ENCODE peak calls at places on chromosome 11, in eight cellular contexts. N is heart right ventricle, P is tibial nerve, C is fibroblast of pulmonary artery, A is fibroblast of the aortic adventitia, X is PC-3, B is hepatocyte, Y is AG09309. D is an unnamed sample.

GRCh38 chr11:19660076-19660475 is 52.6 kb upstream of the NAV2 start:
- DNase-seq in N (no peak), P (no peak), A (peak), B (peak), Y (no peak), C (peak), X (peak), D (no peak)

GRCh38 chr11:65506770-65507485 is 8.1 kb downstream of the MALAT1 start:
- DNase-seq in N (no peak), X (peak), A (no peak), C (peak), P (peak), B (peak), Y (peak), D (peak)

GRCh38 chr11:63505857-63506528 is at the start of gene LGALS12:
- DNase-seq in Y (no peak), X (no peak), A (peak), P (no peak), N (no peak), C (peak), B (no peak), D (no peak)

GRCh38 chr11:131253885-131254204 is 116.6 kb upstream of the NTM start:
- DNase-seq in P (no peak), B (peak), C (no peak), X (no peak), A (peak), Y (no peak), N (no peak), D (no peak)

GRCh38 chr11:74611369-74611861 is 19.0 kb downstream of the POLD3 start:
- DNase-seq in Y (peak), N (no peak), B (peak), A (peak), P (no peak), X (peak), C (peak), D (no peak)

GRCh38 chr11:75800728-75801361 is 14.2 kb upstream of the UVRAG start:
- DNase-seq in A (no peak), N (no peak), C (no peak), X (peak), Y (no peak), B (no peak), P (no peak), D (no peak)

GRCh38 chr11:109612481-109612880 is 190.5 kb downstream of the C11orf87 start:
- DNase-seq in Y (no peak), B (no peak), X (peak), N (no peak), A (no peak), P (no peak), C (no peak), D (no peak)

GRCh38 chr11:118910309-118911112 is 15.2 kb downstream of the BCL9L start:
- DNase-seq in N (peak), C (peak), P (peak), X (peak), A (peak), Y (peak), B (peak), D (peak)

GRCh38 chr11:33168605-33169240 is 7.4 kb upstream of the CSTF3 start:
- DNase-seq in N (no peak), C (peak), X (no peak), B (no peak), A (peak), Y (no peak), P (no peak), D (no peak)

GRCh38 chr11:8776209-8776608 is 93.6 kb downstream of the RPL27A start:
- DNase-seq in N (no peak), P (no peak), A (no peak), X (no peak), B (peak), Y (no peak), C (no peak), D (no peak)

DNA sequence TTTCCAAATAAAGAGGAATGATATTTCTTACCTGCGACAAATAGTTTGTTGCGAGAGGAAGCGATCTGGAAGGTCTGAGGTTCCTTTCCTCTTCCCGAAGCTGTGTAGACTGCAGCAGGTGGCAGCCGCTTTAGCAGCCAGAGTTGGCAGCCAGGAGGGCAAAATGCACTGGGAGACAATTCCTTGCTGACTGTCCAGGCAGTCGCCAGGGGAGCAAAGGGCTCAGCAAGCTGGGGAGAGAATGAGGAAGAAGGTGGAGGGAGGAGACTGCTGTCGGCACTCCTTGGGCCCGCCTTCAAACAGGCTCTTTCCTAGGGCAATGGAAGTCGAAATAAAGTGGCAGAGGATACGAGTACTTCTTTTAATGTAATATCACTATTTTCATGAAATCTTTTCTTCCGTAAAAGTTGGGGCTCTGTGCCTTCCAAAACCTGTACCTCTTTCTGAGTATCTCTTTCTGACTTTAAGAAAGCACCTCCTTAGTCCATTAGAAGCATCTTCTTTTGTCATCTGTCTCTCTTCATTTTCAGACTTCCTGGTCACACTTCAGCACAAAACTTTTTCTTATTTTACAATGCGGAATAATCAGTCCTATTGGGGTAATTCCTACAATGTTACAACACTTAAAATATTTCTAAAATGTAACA is at the start of gene IL18:
- DNase-seq in X (peak), N (peak), A (no peak), Y (no peak), C (no peak), P (peak), B (peak), D (no peak)
- H3K4me3 ChIP-seq in X (peak), N (no peak), A (no peak), Y (no peak), C (no peak), P (peak), B (no peak), D (peak)

GRCh38 chr11:43419460-43419859 is 60.7 kb downstream of the TTC17 start:
- DNase-seq in B (peak), X (peak), A (peak), C (peak), P (no peak), Y (no peak), N (no peak), D (no peak)
- TF ChIP-seq CTCF in B (peak), X (peak), A (peak), C (peak), P (peak), Y (peak), N (peak), D (peak)

GRCh38 chr11:126423743-126424142 is 68.3 kb downstream of the ST3GAL4 start:
- DNase-seq in C (no peak), N (no peak), B (no peak), Y (no peak), X (no peak), P (no peak), A (no peak), D (no peak)

GRCh38 chr11:126426126-126426525 is 70.6 kb downstream of the ST3GAL4 start:
- DNase-seq in B (no peak), A (no peak), N (no peak), X (peak), P (no peak), C (no peak), Y (no peak), D (no peak)

GRCh38 chr11:126423154-126423553 is 67.7 kb downstream of the ST3GAL4 start:
- DNase-seq in P (no peak), B (no peak), A (no peak), N (no peak), Y (no peak), C (no peak), X (no peak), D (no peak)

GRCh38 chr11:126422446-126422845 is 67.0 kb downstream of the ST3GAL4 start:
- DNase-seq in Y (no peak), X (no peak), P (no peak), C (no peak), N (no peak), B (no peak), A (no peak), D (no peak)

DNA sequence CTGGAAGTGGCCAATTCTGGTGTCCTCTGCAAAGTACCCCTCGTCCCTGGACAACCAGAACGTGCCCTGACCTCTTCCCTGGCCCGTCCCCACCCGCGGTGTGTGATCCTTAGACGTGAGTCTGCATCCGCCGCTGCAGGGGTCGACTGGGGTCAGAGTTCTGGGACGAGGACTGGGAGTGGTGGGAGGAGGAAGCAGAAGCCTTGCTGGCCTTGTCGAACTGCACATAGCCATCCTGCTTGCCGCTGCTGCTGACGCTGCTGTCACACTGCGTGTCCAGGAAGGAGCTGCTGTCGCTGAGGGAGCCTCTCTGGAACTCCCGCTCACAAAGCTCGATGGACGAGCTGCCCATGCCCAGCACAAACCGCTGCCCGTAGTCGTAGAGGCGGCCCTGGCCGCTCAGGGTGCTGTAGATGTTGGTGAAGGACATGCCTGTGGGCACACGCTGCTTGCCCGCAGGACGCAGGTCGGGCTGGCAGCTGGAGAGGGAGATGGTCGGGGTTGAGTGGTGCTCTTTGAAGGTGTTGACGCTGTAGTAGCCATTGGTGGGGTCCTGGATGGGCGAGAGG is 69.1 kb downstream of the ST3GAL4 start:
- DNase-seq in N (no peak), X (no peak), B (no peak), Y (no peak), P (no peak), C (no peak), A (no peak), D (no peak)
- H3K4me3 ChIP-seq in N (no peak), X (no peak), B (no peak), Y (no peak), P (no peak), C (no peak), A (no peak), D (no peak)

GRCh38 chr11:36288442-36289225 is 590 bp downstream of the COMMD9 start:
- DNase-seq in C (peak), X (no peak), P (no peak), Y (no peak), A (no peak), N (no peak), B (no peak), D (no peak)

GRCh38 chr11:36292311-36292722 is 3.1 kb upstream of the COMMD9 start:
- DNase-seq in C (peak), P (no peak), A (peak), B (peak), Y (no peak), X (peak), N (no peak), D (no peak)

GRCh38 chr11:36289226-36289852 is at the start of gene COMMD9:
- DNase-seq in P (peak), C (peak), Y (peak), B (peak), A (peak), N (peak), X (peak), D (peak)
- TF ChIP-seq CTCF in P (no peak), C (no peak), Y (no peak), B (no peak), A (no peak), N (no peak), X (no peak), D (no peak)

GRCh38 chr11:45664376-45665205 is 831 bp downstream of the CHST1 start:
- DNase-seq in X (no peak), B (no peak), P (no peak), Y (no peak), A (no peak), C (no peak), N (no peak), D (no peak)

GRCh38 chr11:45666648-45667642 is 1.5 kb upstream of the CHST1 start:
- DNase-seq in P (no peak), C (no peak), Y (no peak), A (no peak), N (no peak), X (no peak), B (no peak), D (no peak)

GRCh38 chr11:45665206-45665932 is at the start of gene CHST1:
- DNase-seq in X (no peak), C (peak), P (no peak), Y (no peak), B (peak), N (peak), A (no peak), D (no peak)

GRCh38 chr11:45667929-45668680 is 2.7 kb upstream of the CHST1 start:
- DNase-seq in P (no peak), N (no peak), X (no peak), A (no peak), B (no peak), Y (no peak), C (no peak), D (no peak)

GRCh38 chr11:45665933-45666647 is 668 bp upstream of the CHST1 start:
- DNase-seq in C (no peak), Y (no peak), X (no peak), A (no peak), B (no peak), N (no peak), P (peak), D (peak)
- H3K4me3 ChIP-seq in C (peak), Y (peak), X (no peak), A (no peak), B (no peak), N (no peak), P (peak), D (peak)